ENCODE peak calls at places on chromosomes 2 and 18, in seven cellular contexts. K is A549, C is heart left ventricle, D is transverse colon, M is esophagus muscularis mucosa, E is vagina, P is right lobe of liver. R is an unnamed sample.

GRCh38 chr2:18752667-18753422 is 163.5 kb upstream of the NT5C1B start:
- DNase-seq in K (peak), C (no peak), D (no peak), M (no peak), E (no peak), P (no peak), R (no peak)

GRCh38 chr2:134782792-134783191 is 55.6 kb upstream of the ACMSD start:
- DNase-seq in K (no peak), C (no peak), D (no peak), M (no peak), E (no peak), P (no peak), R (no peak)

GRCh38 chr2:27920148-27920885 is 29.8 kb downstream of the BABAM2 start:
- DNase-seq in K (peak), C (peak), D (no peak), M (no peak), E (no peak), P (no peak), R (no peak)

GRCh38 chr2:240918258-240919091 is 12.3 kb downstream of the CROCC2 start:
- DNase-seq in K (no peak), C (peak), D (peak), M (no peak), E (no peak), P (peak), R (no peak)

GRCh38 chr2:28977176-28977875 is 3.8 kb upstream of the TOGARAM2 start:
- DNase-seq in K (no peak), C (no peak), D (no peak), M (no peak), E (no peak), P (no peak), R (no peak)

GRCh38 chr2:28268386-28268785 is 124.3 kb upstream of the FOSL2 start:
- DNase-seq in K (no peak), C (no peak), D (no peak), M (no peak), E (no peak), P (no peak), R (no peak)

GRCh38 chr2:184927040-184927439 is 328.7 kb downstream of the ZNF804A start:
- DNase-seq in K (no peak), C (no peak), D (no peak), M (no peak), E (no peak), P (no peak), R (no peak)

GRCh38 chr18:74896390-74896991 is 298.8 kb downstream of the ZNF407 start:
- DNase-seq in K (peak), C (peak), D (peak), M (no peak), E (no peak), P (peak), R (no peak)

GRCh38 chr2:120576509-120577474 is 158.9 kb upstream of the GLI2 start:
- DNase-seq in K (no peak), C (peak), D (peak), M (no peak), E (no peak), P (no peak), R (no peak)

GRCh38 chr2:201628545-201628944 is 14.8 kb downstream of the TMEM237 start:
- DNase-seq in K (no peak), C (no peak), D (no peak), M (no peak), E (no peak), P (no peak), R (no peak)

GRCh38 chr2:175004980-175005832 is at the start of gene CHN1:
- DNase-seq in K (peak), C (peak), D (peak), M (no peak), E (no peak), P (peak), R (peak)

GRCh38 chr18:2906522-2907458 is 60.0 kb downstream of the EMILIN2 start:
- DNase-seq in K (peak), C (no peak), D (peak), M (no peak), E (no peak), P (no peak), R (peak)

GRCh38 chr18:11859903-11860407 is 8.7 kb downstream of the CHMP1B start:
- DNase-seq in K (peak), C (no peak), D (peak), M (no peak), E (no peak), P (no peak), R (no peak)

GRCh38 chr18:64097497-64097896 is 51.4 kb downstream of the LINC00305 start:
- DNase-seq in K (no peak), C (no peak), D (no peak), M (no peak), E (no peak), P (no peak), R (no peak)

GRCh38 chr2:236793041-236794011 is 223.7 kb downstream of the ACKR3 start:
- DNase-seq in K (no peak), C (no peak), D (no peak), M (no peak), E (no peak), P (no peak), R (no peak)

GRCh38 chr18:49588971-49589370 is 27.1 kb downstream of the LIPG start:
- DNase-seq in K (no peak), C (no peak), D (no peak), M (no peak), E (no peak), P (no peak), R (no peak)

GRCh38 chr18:13811993-13812392 is 12.0 kb upstream of the MC5R start:
- DNase-seq in K (peak), C (no peak), D (no peak), M (no peak), E (no peak), P (no peak), R (no peak)

GRCh38 chr18:63216911-63217311 is 102.7 kb downstream of the BCL2 start:
- DNase-seq in K (no peak), C (no peak), D (no peak), M (no peak), E (no peak), P (no peak), R (no peak)

GRCh38 chr2:33488178-33488690 is 11.8 kb downstream of the RASGRP3 start:
- DNase-seq in K (no peak), C (no peak), D (no peak), M (no peak), E (no peak), P (no peak), R (no peak)

GRCh38 chr2:238231251-238231793 is 8.5 kb downstream of the HES6 start:
- DNase-seq in K (peak), C (peak), D (peak), M (peak), E (no peak), P (peak), R (peak)

GRCh38 chr2:230680463-230681195 is 32.0 kb upstream of the CAB39 start:
- DNase-seq in K (no peak), C (no peak), D (no peak), M (no peak), E (no peak), P (no peak), R (no peak)

GRCh38 chr2:144520718-144521487 is 984 bp upstream of the ZEB2 start:
- DNase-seq in K (no peak), C (no peak), D (no peak), M (no peak), E (no peak), P (no peak), R (no peak)

GRCh38 chr2:160306985-160307384 is 106.9 kb upstream of the ITGB6 start:
- DNase-seq in K (no peak), C (peak), D (no peak), M (no peak), E (no peak), P (no peak), R (no peak)

GRCh38 chr2:159292157-159292556 is 5.7 kb upstream of the WDSUB1 start:
- DNase-seq in K (no peak), C (no peak), D (no peak), M (no peak), E (no peak), P (no peak), R (no peak)

GRCh38 chr18:45231606-45232005 is 383.7 kb upstream of the SLC14A2 start:
- DNase-seq in K (no peak), C (no peak), D (no peak), M (no peak), E (no peak), P (no peak), R (no peak)

GRCh38 chr2:226424971-226425370 is 374.6 kb downstream of the IRS1 start:
- DNase-seq in K (no peak), C (no peak), D (no peak), M (peak), E (no peak), P (no peak), R (no peak)

GRCh38 chr2:158936978-158937377 is 31.5 kb upstream of the TANC1 start:
- DNase-seq in K (no peak), C (peak), D (no peak), M (no peak), E (no peak), P (no peak), R (no peak)

GRCh38 chr18:56532176-56532840 is 106.1 kb downstream of the TXNL1 start:
- DNase-seq in K (no peak), C (no peak), D (no peak), M (peak), E (no peak), P (no peak), R (no peak)

GRCh38 chr2:68799138-68799537 is 64.5 kb downstream of the ARHGAP25 start:
- DNase-seq in K (no peak), C (no peak), D (no peak), M (no peak), E (no peak), P (no peak), R (no peak)

GRCh38 chr2:42812899-42813479 is 20.6 kb upstream of the HAAO start:
- DNase-seq in K (peak), C (no peak), D (no peak), M (no peak), E (no peak), P (no peak), R (no peak)

GRCh38 chr2:42809131-42809875 is 16.9 kb upstream of the HAAO start:
- DNase-seq in K (no peak), C (no peak), D (peak), M (no peak), E (peak), P (no peak), R (no peak)

GRCh38 chr2:42809876-42810125 is 17.4 kb upstream of the HAAO start:
- DNase-seq in K (peak), C (peak), D (peak), M (peak), E (peak), P (peak), R (no peak)

GRCh38 chr2:42810126-42810970 is 18.0 kb upstream of the HAAO start:
- DNase-seq in K (peak), C (peak), D (peak), M (peak), E (peak), P (peak), R (peak)

GRCh38 chr2:42810971-42811865 is 18.8 kb upstream of the HAAO start:
- DNase-seq in K (no peak), C (peak), D (peak), M (no peak), E (peak), P (peak), R (peak)
- TF ChIP-seq POLR2A in K (no peak), C (no peak), D (no peak), M (no peak), E (peak), P (no peak), R (no peak)

GRCh38 chr2:110677530-110678456 is at the start of gene BUB1:
- DNase-seq in K (peak), C (peak), D (peak), M (peak), E (no peak), P (peak), R (peak)
- TF ChIP-seq POLR2A in K (peak), C (peak), D (peak), M (no peak), E (peak), P (peak), R (peak)

DNA sequence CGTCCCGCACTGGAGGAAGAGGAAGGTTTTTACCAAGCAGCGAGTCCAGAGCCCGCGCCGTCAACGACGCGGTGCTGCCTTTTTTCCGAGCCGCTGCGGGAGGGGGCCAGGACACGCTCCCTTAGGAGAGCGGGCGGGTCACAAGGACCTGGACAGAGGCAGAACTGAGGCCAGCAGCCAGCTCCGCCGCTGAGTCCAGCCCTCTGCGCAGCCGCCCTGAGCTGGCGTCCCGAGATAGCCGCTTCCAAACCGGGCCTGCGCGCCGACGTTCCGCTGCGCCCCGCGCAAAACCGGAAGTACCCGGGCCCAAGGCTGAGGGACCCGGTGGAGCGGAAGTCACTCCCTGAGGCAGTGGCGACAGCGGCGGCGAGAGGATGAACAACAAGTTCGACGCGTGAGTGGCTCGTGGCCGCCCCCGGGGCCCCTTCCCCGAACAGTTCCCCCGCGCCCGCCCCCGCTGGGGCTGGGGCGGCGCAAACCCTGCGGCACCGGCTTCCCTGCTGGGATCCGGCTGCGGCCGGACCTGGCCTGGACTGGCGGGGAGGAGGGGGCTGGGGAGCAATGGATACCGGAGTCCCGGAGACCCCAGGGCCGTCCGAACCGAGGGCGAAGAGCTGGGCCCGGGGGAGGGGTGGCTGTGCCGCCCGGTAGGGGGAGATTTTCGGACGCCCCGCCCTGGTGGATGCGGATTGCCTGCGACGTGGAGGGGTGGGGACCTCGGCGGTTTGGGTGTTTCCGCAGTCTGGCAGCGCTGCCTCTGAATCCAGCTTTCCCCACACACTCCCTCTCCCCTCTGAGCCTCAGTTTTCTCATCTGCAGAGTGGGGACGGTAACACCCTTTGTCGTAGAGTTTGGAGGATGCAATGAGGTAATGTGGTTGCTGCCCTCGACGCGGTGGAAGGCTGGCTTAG is at the start of the genes EIF4E2 and TIGD1:
- DNase-seq in K (peak), C (peak), D (peak), M (peak), E (no peak), P (peak), R (peak)
- TF ChIP-seq POLR2A in K (peak), C (peak), D (peak), M (peak), E (peak), P (peak), R (peak)

DNA sequence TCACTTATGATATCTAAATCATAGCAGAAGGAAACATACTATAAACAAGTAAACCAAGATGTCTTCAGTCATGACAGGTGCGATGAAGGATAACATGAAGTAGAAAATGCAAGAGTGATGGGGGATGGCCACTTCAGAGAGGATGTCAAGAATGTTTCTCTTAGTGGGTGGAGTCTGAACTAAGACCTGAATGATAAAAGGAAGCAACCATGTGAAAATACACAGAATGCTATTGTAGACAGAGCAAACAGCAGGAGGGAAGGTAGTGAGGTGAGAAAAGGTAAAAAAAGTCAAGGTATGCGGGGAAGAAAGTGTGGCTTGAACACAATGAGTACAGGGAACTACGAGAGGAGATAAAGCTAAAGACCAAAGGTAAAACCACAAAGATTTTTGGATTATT is 341.6 kb downstream of the FBXO15 start:
- DNase-seq in K (no peak), C (no peak), D (no peak), M (no peak), E (no peak), P (no peak), R (no peak)
- TF ChIP-seq POLR2A in K (no peak), C (no peak), D (no peak), M (no peak), E (no peak), P (no peak), R (no peak)

DNA sequence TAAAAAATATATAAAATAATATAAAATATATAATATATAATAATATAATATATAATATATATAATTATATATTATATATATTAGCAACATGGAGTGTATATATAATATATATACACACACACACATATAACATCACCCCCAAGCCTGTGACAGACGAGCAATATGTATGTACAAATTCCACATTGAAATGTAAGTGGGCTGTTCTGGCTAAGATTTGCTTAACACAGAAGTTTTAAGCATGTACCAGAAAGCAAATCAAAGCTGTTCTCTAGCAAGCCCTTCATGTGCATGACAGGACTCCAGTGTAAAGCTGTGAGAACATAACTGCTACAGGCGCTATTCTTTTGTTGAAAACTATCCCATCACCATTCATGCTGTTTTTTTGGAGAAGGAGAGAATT is 261.7 kb upstream of the TNP1 start:
- DNase-seq in K (no peak), C (no peak), D (no peak), M (no peak), E (no peak), P (no peak), R (no peak)
- TF ChIP-seq POLR2A in K (no peak), C (no peak), D (no peak), M (no peak), E (no peak), P (no peak), R (no peak)